ENCODE peak calls at places on chromosomes 2 and 18, in five cellular contexts. One of them, this sample, is unnamed.

GRCh38 chr2:43107679-43108078 is 118.7 kb downstream of the ZFP36L2 start:
- DNase-seq in HTR-8/SVneo: no peak
- DNase-seq in OCI-M1: no peak
- DNase-seq in nucleus accumbens: no peak
- DNase-seq in activated effector memory CD4-positive, alpha-beta T cell treated with anti-CD3 and anti-CD28 coated beads, Interleukin-2, amount 50 U/mL, for 16 hours: no peak
- DNase-seq in this sample: no peak

GRCh38 chr2:102826904-102827303 is 65.1 kb downstream of the TMEM182 start:
- DNase-seq in OCI-M1: peak
- DNase-seq in activated effector memory CD4-positive, alpha-beta T cell treated with anti-CD3 and anti-CD28 coated beads, Interleukin-2, amount 50 U/mL, for 16 hours: no peak
- DNase-seq in nucleus accumbens: no peak
- DNase-seq in HTR-8/SVneo: no peak
- DNase-seq in this sample: no peak

GRCh38 chr2:210584834-210585233 is 28.4 kb downstream of the CPS1 start:
- DNase-seq in HTR-8/SVneo: no peak
- DNase-seq in OCI-M1: no peak
- DNase-seq in nucleus accumbens: no peak
- DNase-seq in activated effector memory CD4-positive, alpha-beta T cell treated with anti-CD3 and anti-CD28 coated beads, Interleukin-2, amount 50 U/mL, for 16 hours: no peak
- DNase-seq in this sample: no peak

GRCh38 chr2:236636261-236636660 is 66.6 kb downstream of the ACKR3 start:
- DNase-seq in OCI-M1: no peak
- DNase-seq in nucleus accumbens: no peak
- DNase-seq in HTR-8/SVneo: no peak
- DNase-seq in activated effector memory CD4-positive, alpha-beta T cell treated with anti-CD3 and anti-CD28 coated beads, Interleukin-2, amount 50 U/mL, for 16 hours: peak
- DNase-seq in this sample: no peak

GRCh38 chr18:48828713-48829442 is 121.9 kb downstream of the SMAD7 start:
- DNase-seq in nucleus accumbens: no peak
- DNase-seq in OCI-M1: peak
- DNase-seq in HTR-8/SVneo: no peak
- DNase-seq in activated effector memory CD4-positive, alpha-beta T cell treated with anti-CD3 and anti-CD28 coated beads, Interleukin-2, amount 50 U/mL, for 16 hours: no peak
- DNase-seq in this sample: peak

GRCh38 chr2:230713331-230714121 is 884 bp downstream of the CAB39 start:
- DNase-seq in OCI-M1: peak
- DNase-seq in nucleus accumbens: no peak
- DNase-seq in activated effector memory CD4-positive, alpha-beta T cell treated with anti-CD3 and anti-CD28 coated beads, Interleukin-2, amount 50 U/mL, for 16 hours: peak
- DNase-seq in HTR-8/SVneo: no peak
- DNase-seq in this sample: peak

GRCh38 chr2:237665713-237666143 is 38.3 kb downstream of the LRRFIP1 start:
- DNase-seq in HTR-8/SVneo: no peak
- DNase-seq in nucleus accumbens: no peak
- DNase-seq in OCI-M1: no peak
- DNase-seq in activated effector memory CD4-positive, alpha-beta T cell treated with anti-CD3 and anti-CD28 coated beads, Interleukin-2, amount 50 U/mL, for 16 hours: no peak
- DNase-seq in this sample: no peak

GRCh38 chr2:183409662-183410061 is 285.4 kb downstream of the NUP35 start:
- DNase-seq in HTR-8/SVneo: no peak
- DNase-seq in activated effector memory CD4-positive, alpha-beta T cell treated with anti-CD3 and anti-CD28 coated beads, Interleukin-2, amount 50 U/mL, for 16 hours: no peak
- DNase-seq in OCI-M1: no peak
- DNase-seq in nucleus accumbens: no peak
- DNase-seq in this sample: no peak

GRCh38 chr2:235300368-235301201 is 193.3 kb upstream of the AGAP1 start:
- DNase-seq in OCI-M1: no peak
- DNase-seq in nucleus accumbens: no peak
- DNase-seq in HTR-8/SVneo: no peak
- DNase-seq in activated effector memory CD4-positive, alpha-beta T cell treated with anti-CD3 and anti-CD28 coated beads, Interleukin-2, amount 50 U/mL, for 16 hours: no peak
- DNase-seq in this sample: no peak

GRCh38 chr2:136128905-136129304 is 11.0 kb upstream of the CXCR4 start:
- DNase-seq in activated effector memory CD4-positive, alpha-beta T cell treated with anti-CD3 and anti-CD28 coated beads, Interleukin-2, amount 50 U/mL, for 16 hours: no peak
- DNase-seq in nucleus accumbens: no peak
- DNase-seq in HTR-8/SVneo: no peak
- DNase-seq in OCI-M1: no peak
- DNase-seq in this sample: no peak

GRCh38 chr2:30267161-30267568 is 35.8 kb downstream of the LBH start:
- DNase-seq in activated effector memory CD4-positive, alpha-beta T cell treated with anti-CD3 and anti-CD28 coated beads, Interleukin-2, amount 50 U/mL, for 16 hours: peak
- DNase-seq in nucleus accumbens: no peak
- DNase-seq in OCI-M1: peak
- DNase-seq in HTR-8/SVneo: no peak
- DNase-seq in this sample: no peak

GRCh38 chr2:64491426-64491825 is 32.7 kb upstream of the AFTPH start:
- DNase-seq in activated effector memory CD4-positive, alpha-beta T cell treated with anti-CD3 and anti-CD28 coated beads, Interleukin-2, amount 50 U/mL, for 16 hours: no peak
- DNase-seq in nucleus accumbens: no peak
- DNase-seq in HTR-8/SVneo: no peak
- DNase-seq in OCI-M1: no peak
- DNase-seq in this sample: no peak

GRCh38 chr2:16628316-16628715 is 37.3 kb downstream of the CYRIA start:
- DNase-seq in HTR-8/SVneo: no peak
- DNase-seq in nucleus accumbens: no peak
- DNase-seq in activated effector memory CD4-positive, alpha-beta T cell treated with anti-CD3 and anti-CD28 coated beads, Interleukin-2, amount 50 U/mL, for 16 hours: no peak
- DNase-seq in OCI-M1: no peak
- DNase-seq in this sample: no peak

GRCh38 chr2:30421551-30422436 is 25.3 kb upstream of the LCLAT1 start:
- DNase-seq in activated effector memory CD4-positive, alpha-beta T cell treated with anti-CD3 and anti-CD28 coated beads, Interleukin-2, amount 50 U/mL, for 16 hours: peak
- DNase-seq in HTR-8/SVneo: no peak
- DNase-seq in nucleus accumbens: no peak
- DNase-seq in OCI-M1: peak
- DNase-seq in this sample: no peak

GRCh38 chr18:650428-650858 is 7.0 kb upstream of the TYMS start:
- DNase-seq in activated effector memory CD4-positive, alpha-beta T cell treated with anti-CD3 and anti-CD28 coated beads, Interleukin-2, amount 50 U/mL, for 16 hours: no peak
- DNase-seq in nucleus accumbens: no peak
- DNase-seq in HTR-8/SVneo: no peak
- DNase-seq in OCI-M1: peak
- DNase-seq in this sample: no peak

GRCh38 chr2:236531205-236531604 is 38.4 kb upstream of the ACKR3 start:
- DNase-seq in HTR-8/SVneo: no peak
- DNase-seq in activated effector memory CD4-positive, alpha-beta T cell treated with anti-CD3 and anti-CD28 coated beads, Interleukin-2, amount 50 U/mL, for 16 hours: no peak
- DNase-seq in nucleus accumbens: no peak
- DNase-seq in OCI-M1: no peak
- DNase-seq in this sample: no peak

GRCh38 chr2:41434991-41435390 is 612.8 kb upstream of the PKDCC start:
- DNase-seq in activated effector memory CD4-positive, alpha-beta T cell treated with anti-CD3 and anti-CD28 coated beads, Interleukin-2, amount 50 U/mL, for 16 hours: no peak
- DNase-seq in HTR-8/SVneo: no peak
- DNase-seq in nucleus accumbens: no peak
- DNase-seq in OCI-M1: no peak
- DNase-seq in this sample: no peak